ENCODE peak calls at places on chromosomes 6 and 20, in five cellular contexts. Y, A, F, B and N are unnamed samples.

GRCh38 chr6:144986271-144986670 is 701.1 kb downstream of the UTRN start:
- DNase-seq in Y (no peak), A (no peak), B (no peak), F (no peak), N (no peak)

GRCh38 chr6:160782228-160782627 is 80.2 kb downstream of the PLG start:
- DNase-seq in B (no peak), A (no peak), F (no peak), Y (no peak), N (no peak)

GRCh38 chr20:2750343-2751251 is 49.8 kb downstream of the CPXM1 start:
- DNase-seq in Y (peak), B (peak), F (no peak), A (peak), N (peak)

GRCh38 chr6:44667668-44668390 is 280.3 kb downstream of the CDC5L start:
- DNase-seq in A (peak), F (peak), B (no peak), Y (peak), N (no peak)

GRCh38 chr6:41367700-41368099 is 32.3 kb downstream of the NCR2 start:
- DNase-seq in F (peak), B (peak), Y (peak), A (peak), N (peak)

GRCh38 chr6:163714179-163714578 is 299.7 kb downstream of the QKI start:
- DNase-seq in B (no peak), A (no peak), F (no peak), Y (no peak), N (no peak)

GRCh38 chr6:120077489-120077888 is 727.9 kb upstream of the MAN1A1 start:
- DNase-seq in F (peak), Y (no peak), A (peak), B (no peak), N (no peak)

GRCh38 chr6:37818536-37819176 is 871 bp upstream of the ZFAND3 start:
- DNase-seq in B (peak), Y (peak), F (peak), A (peak), N (peak)

GRCh38 chr6:81772741-81773140 is 20.3 kb upstream of the TENT5A start:
- DNase-seq in Y (peak), F (no peak), B (no peak), A (peak), N (peak)

GRCh38 chr20:22826306-22827230 is 208.5 kb upstream of the SSTR4 start:
- DNase-seq in B (no peak), Y (no peak), F (no peak), A (no peak), N (no peak)

GRCh38 chr20:38303908-38304379 is at the start of gene BPI:
- DNase-seq in B (peak), F (no peak), Y (peak), A (peak), N (no peak)

GRCh38 chr6:82056567-82056966 is 191.0 kb downstream of the IBTK start:
- DNase-seq in B (no peak), F (no peak), Y (no peak), A (no peak), N (no peak)

DNA sequence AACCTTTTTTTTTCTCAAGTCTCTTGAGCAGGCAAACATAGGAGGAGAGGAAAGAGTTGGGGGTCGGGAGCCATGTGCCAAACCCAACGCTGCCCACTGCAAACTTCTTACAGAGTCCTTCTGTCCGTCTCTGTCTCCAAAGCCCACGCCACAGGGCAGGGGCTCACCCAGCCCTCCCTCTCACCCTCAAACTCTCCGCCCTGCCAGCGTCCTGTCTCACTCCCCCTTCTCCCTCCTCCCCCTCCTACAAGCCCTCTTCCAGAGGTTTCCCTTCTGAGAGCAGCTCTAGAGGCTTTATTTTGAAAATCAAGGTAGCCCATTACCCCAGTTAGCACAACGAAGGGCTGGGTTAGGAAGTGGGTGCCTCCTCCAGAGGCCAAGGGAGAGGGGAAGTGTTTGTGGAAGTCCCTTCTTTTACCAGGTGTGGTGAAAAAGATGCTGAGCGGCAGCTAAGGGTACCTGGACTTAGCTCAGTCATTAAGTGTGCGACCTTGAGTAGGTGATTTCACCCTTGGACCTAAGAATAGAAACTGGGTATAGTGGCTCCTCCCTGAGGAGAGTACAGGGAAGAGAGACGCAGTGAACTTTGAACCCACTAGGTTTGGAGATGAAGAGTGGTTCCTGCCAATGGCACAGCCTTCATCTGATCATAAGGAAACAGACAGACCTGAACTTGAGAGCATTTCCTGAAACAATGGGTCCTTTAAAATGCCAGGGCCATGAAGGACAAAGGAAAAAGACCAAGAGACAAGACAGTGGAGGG is 123.8 kb downstream of the BANF2 start:
- DNase-seq in B (no peak), F (no peak), A (no peak), Y (no peak), N (no peak)
- TF ChIP-seq CTCF in B (no peak), F (no peak), A (no peak), Y (no peak), N (no peak)

GRCh38 chr20:51377132-51377531 is 165.4 kb downstream of the NFATC2 start:
- DNase-seq in B (no peak), Y (no peak), F (no peak), A (no peak), N (no peak)
- TF ChIP-seq CTCF in B (no peak), Y (no peak), F (no peak), A (no peak), N (no peak)

GRCh38 chr6:146901940-146902816 is 302.0 kb upstream of the STXBP5 start:
- DNase-seq in B (no peak), F (no peak), Y (no peak), A (no peak), N (no peak)
- TF ChIP-seq CTCF in B (no peak), F (no peak), Y (peak), A (no peak), N (no peak)

DNA sequence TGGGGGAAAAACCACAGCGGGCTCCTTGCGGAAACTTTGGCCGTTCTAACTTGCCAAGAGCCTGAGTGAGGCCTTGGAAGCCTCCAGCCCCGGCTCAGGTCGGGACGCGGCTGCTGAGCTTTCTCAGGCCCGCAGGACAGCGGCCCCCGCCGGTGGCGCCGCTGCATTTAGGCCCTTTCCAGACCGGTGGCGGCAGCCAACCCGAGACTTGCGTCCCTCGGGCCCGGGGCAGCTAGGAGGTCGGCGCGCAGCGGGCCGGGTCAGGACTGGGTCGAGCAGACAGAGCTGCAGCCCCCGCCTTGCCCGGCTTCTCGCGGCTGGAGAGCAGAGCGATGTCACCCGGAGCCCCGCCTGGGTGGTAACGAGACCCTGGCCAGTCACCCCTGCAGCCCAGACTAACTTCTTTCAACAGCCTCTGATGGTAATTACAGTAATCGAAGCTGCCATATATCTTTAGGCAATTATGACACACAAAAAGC is 2.7 kb downstream of the NR2E1 start:
- DNase-seq in Y (peak), F (peak), A (peak), B (no peak), N (peak)
- TF ChIP-seq CTCF in Y (no peak), F (no peak), A (no peak), B (no peak), N (no peak)

GRCh38 chr6:14117158-14118090 is at the start of gene CD83:
- DNase-seq in B (peak), Y (peak), A (peak), F (peak), N (peak)
- TF ChIP-seq CTCF in B (no peak), Y (no peak), A (no peak), F (no peak), N (peak)

GRCh38 chr6:30234361-30234760 is 21.2 kb upstream of the TRIM26 start:
- DNase-seq in B (no peak), F (no peak), A (no peak), Y (no peak), N (no peak)

DNA sequence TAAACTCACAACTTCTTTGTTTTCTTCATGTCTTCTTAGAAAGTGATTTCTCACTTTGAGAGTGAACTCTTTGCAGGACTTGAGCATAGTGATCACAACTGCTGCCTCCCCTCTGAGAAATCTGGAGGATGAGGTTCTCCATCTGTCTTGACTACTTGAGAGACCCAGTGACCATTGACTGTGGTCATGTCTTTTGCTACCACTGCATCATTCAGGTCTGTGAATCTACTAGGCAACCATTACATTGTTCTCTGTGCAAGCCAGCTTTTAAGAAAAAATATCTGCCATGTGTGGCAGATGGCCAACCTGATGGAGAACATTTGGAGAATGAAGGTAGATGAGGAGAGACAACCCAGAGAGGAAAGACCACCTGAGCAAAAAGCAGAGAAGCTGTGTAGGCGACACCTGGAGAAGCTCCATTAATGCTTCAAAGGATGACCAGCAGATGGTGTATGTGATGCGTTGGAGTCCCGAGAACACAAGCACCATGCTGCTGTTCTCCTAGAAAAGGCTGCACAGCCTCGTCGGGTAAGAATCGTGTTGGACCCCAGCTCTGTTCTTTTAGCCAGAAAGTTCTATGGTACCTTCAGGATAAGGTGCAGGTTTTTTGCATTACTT is 25.1 kb upstream of the TRIM26 start:
- DNase-seq in B (no peak), A (peak), Y (peak), F (no peak), N (peak)
- TF ChIP-seq CTCF in B (no peak), A (peak), Y (peak), F (no peak), N (no peak)

GRCh38 chr6:20691185-20691584 is 156.9 kb downstream of the CDKAL1 start:
- DNase-seq in B (no peak), A (no peak), F (no peak), Y (no peak), N (no peak)

GRCh38 chr6:20688710-20689500 is 154.6 kb downstream of the CDKAL1 start:
- DNase-seq in B (no peak), Y (no peak), F (no peak), A (no peak), N (peak)

GRCh38 chr6:20686142-20686541 is 151.9 kb downstream of the CDKAL1 start:
- DNase-seq in F (peak), B (no peak), A (no peak), Y (no peak), N (no peak)

GRCh38 chr6:20684474-20684873 is 150.2 kb downstream of the CDKAL1 start:
- DNase-seq in Y (no peak), B (no peak), A (no peak), F (no peak), N (no peak)

GRCh38 chr6:20687494-20687893 is 153.2 kb downstream of the CDKAL1 start:
- DNase-seq in F (no peak), A (no peak), Y (no peak), B (no peak), N (no peak)
- TF ChIP-seq CTCF in F (no peak), A (no peak), Y (no peak), B (no peak), N (no peak)

DNA sequence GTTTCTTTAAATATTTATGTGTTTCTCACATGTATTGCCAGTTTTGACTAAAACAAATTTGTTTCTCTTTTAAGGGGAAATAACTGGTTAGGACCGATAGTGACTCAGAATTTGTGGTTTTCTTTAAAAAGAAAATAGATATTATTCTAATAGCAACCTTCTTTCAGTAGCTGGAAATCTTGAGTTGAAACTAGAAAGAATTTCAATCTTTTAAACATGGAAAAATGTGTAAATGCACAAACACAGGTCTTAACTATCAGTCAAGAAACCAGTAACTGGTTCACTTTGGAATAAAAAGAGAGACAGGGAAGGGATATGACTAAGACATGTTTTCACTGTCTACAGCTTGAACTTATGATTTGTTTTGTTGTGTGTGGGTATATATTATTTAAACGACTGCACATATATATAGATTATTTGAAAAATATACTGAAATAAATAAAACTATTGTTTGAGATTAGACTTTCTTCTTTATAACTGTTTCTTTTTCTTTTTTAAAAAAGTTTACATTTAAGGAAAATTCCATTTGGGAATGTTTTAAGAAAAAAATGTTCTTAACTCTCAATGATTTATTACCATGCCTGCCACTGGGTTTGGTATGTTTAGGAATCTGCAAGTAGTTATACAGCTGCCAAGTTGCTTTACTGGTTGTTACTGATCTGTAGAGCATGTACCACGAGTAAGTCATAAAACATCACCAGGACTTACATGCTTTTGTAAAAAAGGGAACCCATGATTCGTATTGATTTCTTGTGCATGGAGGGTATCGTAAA is 753.3 kb upstream of the MARCKS start:
- DNase-seq in Y (no peak), A (no peak), B (no peak), F (no peak), N (no peak)
- TF ChIP-seq CTCF in Y (no peak), A (no peak), B (no peak), F (no peak), N (no peak)

DNA sequence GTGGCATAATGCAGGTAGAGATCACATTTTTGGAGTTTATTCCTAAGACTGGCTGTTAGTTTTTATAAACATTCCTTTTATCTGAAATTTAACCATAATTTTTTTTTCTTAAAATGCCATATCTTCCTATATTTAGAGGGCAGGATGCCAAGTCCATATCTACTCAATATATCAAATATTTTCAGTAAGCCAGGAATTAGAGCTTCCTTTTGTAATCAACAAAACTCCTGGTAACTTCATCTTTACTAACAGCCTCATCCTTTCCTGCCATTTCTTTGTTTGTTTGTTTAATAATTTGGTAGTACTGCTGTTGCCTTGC is 136.3 kb downstream of the OLIG3 start:
- DNase-seq in F (no peak), Y (no peak), A (no peak), B (no peak), N (no peak)
- TF ChIP-seq CTCF in F (no peak), Y (no peak), A (no peak), B (no peak), N (no peak)

DNA sequence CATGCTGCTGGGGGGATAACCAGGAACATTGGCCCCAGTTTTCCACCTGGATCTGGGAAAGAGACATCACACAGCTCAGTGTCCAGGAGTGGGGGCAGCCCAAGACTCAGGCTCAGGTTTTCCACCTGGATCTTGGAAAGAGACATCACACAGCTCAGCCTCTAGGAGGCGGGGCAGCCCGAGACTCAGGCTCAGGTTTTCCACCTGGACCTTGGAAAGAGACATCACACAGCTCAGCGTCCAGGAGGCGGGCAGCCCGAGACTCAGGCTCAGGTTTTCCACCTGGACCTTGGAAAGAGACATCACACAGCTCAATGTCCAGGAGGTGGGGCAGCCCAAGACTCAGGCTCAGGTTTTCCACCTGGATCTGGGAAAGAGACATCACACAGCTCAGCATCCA is 361.6 kb downstream of the THBS2 start:
- DNase-seq in F (no peak), Y (no peak), B (no peak), A (no peak), N (no peak)
- TF ChIP-seq CTCF in F (no peak), Y (no peak), B (no peak), A (no peak), N (no peak)